ENCODE peak calls at places on chromosomes 6 and 20, in seven cellular contexts. A, J, B, K, Q, S and L are unnamed samples.

GRCh38 chr6:136235233-136235564 is 14.9 kb downstream of the MTFR2 start:
- DNase-seq in A (no peak), J (no peak), B (no peak), K (no peak), Q (no peak), S (peak), L (peak)

GRCh38 chr6:147544420-147544819 is 35.9 kb downstream of the SAMD5 start:
- DNase-seq in A (no peak), J (no peak), B (no peak), K (no peak), Q (no peak), S (no peak), L (no peak)

GRCh38 chr20:33277471-33278441 is 5.3 kb upstream of the BPIFB1 start:
- DNase-seq in A (no peak), J (no peak), B (peak), K (no peak), Q (peak), S (no peak), L (no peak)

GRCh38 chr6:44960898-44961297 is 367.2 kb upstream of the RUNX2 start:
- DNase-seq in A (no peak), J (no peak), B (no peak), K (no peak), Q (no peak), S (peak), L (peak)

GRCh38 chr6:146336200-146336599 is 207.4 kb upstream of the RAB32 start:
- DNase-seq in A (no peak), J (no peak), B (peak), K (no peak), Q (no peak), S (peak), L (no peak)

GRCh38 chr6:37882724-37883413 is 63.3 kb downstream of the ZFAND3 start:
- DNase-seq in A (no peak), J (no peak), B (no peak), K (no peak), Q (no peak), S (peak), L (peak)

GRCh38 chr20:63889241-63890200 is 5.4 kb upstream of the DNAJC5 start:
- DNase-seq in A (no peak), J (no peak), B (no peak), K (no peak), Q (peak), S (peak), L (peak)

GRCh38 chr20:16701296-16701695 is 28.5 kb upstream of the SNRPB2 start:
- DNase-seq in A (no peak), J (peak), B (peak), K (no peak), Q (no peak), S (no peak), L (no peak)

GRCh38 chr6:161882196-161882595 is 608.3 kb upstream of the AGPAT4 start:
- DNase-seq in A (no peak), J (no peak), B (peak), K (no peak), Q (no peak), S (no peak), L (no peak)

GRCh38 chr6:129785756-129786135 is 75.4 kb downstream of the TMEM244 start:
- DNase-seq in A (no peak), J (no peak), B (no peak), K (no peak), Q (no peak), S (no peak), L (no peak)

GRCh38 chr20:35506179-35506578 is 23.3 kb downstream of the C20orf173 start:
- DNase-seq in A (no peak), J (no peak), B (no peak), K (no peak), Q (no peak), S (no peak), L (no peak)

GRCh38 chr6:157893238-157893637 is 70.2 kb downstream of the SNX9 start:
- DNase-seq in A (no peak), J (no peak), B (no peak), K (no peak), Q (no peak), S (no peak), L (no peak)

GRCh38 chr6:62740596-62740995 is 454.6 kb upstream of the KHDRBS2 start:
- DNase-seq in A (no peak), J (no peak), B (no peak), K (no peak), Q (no peak), S (no peak), L (no peak)

GRCh38 chr6:16712931-16713484 is 48.3 kb downstream of the ATXN1 start:
- DNase-seq in A (no peak), J (no peak), B (peak), K (no peak), Q (peak), S (peak), L (peak)

GRCh38 chr6:25295651-25296050 is 16.5 kb downstream of the CARMIL1 start:
- DNase-seq in A (no peak), J (no peak), B (no peak), K (no peak), Q (no peak), S (no peak), L (no peak)

GRCh38 chr6:44071670-44072451 is 55.4 kb downstream of the MRPL14 start:
- DNase-seq in A (no peak), J (no peak), B (no peak), K (no peak), Q (no peak), S (peak), L (peak)

GRCh38 chr20:60630609-60631008 is 621.5 kb upstream of the CDH4 start:
- DNase-seq in A (peak), J (no peak), B (no peak), K (peak), Q (no peak), S (no peak), L (no peak)

GRCh38 chr6:44263357-44264100 is 1.8 kb downstream of the NFKBIE start:
- DNase-seq in A (no peak), J (no peak), B (no peak), K (no peak), Q (no peak), S (peak), L (peak)

GRCh38 chr6:47263268-47263667 is 46.4 kb downstream of the TNFRSF21 start:
- DNase-seq in A (no peak), J (no peak), B (no peak), K (no peak), Q (no peak), S (no peak), L (no peak)

GRCh38 chr6:33428891-33429744 is 9.3 kb downstream of the SYNGAP1 start:
- DNase-seq in A (no peak), J (no peak), B (no peak), K (no peak), Q (no peak), S (no peak), L (no peak)

GRCh38 chr20:20710847-20711315 is 1.6 kb downstream of the RALGAPA2 start:
- DNase-seq in A (no peak), J (no peak), B (no peak), K (no peak), Q (no peak), S (no peak), L (no peak)

GRCh38 chr20:12112089-12112474 is 194.4 kb downstream of the BTBD3 start:
- DNase-seq in A (no peak), J (no peak), B (no peak), K (no peak), Q (no peak), S (no peak), L (no peak)

GRCh38 chr6:13486679-13487121 is 700 bp downstream of the GFOD1 start:
- DNase-seq in A (peak), J (peak), B (peak), K (peak), Q (peak), S (peak), L (peak)

GRCh38 chr6:27867941-27868705 is 44.1 kb downstream of the OR2B2 start:
- DNase-seq in A (peak), J (no peak), B (peak), K (no peak), Q (no peak), S (peak), L (peak)

GRCh38 chr20:53057579-53057978 is 85.4 kb downstream of the TSHZ2 start:
- DNase-seq in A (no peak), J (no peak), B (no peak), K (no peak), Q (no peak), S (no peak), L (no peak)

GRCh38 chr6:87682310-87682709 is 19.7 kb downstream of the AKIRIN2 start:
- DNase-seq in A (no peak), J (no peak), B (no peak), K (no peak), Q (no peak), S (no peak), L (no peak)

GRCh38 chr6:80214436-80215022 is 108.1 kb downstream of the BCKDHB start:
- DNase-seq in A (no peak), J (no peak), B (peak), K (peak), Q (no peak), S (peak), L (peak)

GRCh38 chr6:56913276-56914138 is 41.4 kb upstream of the BEND6 start:
- DNase-seq in A (no peak), J (no peak), B (no peak), K (no peak), Q (no peak), S (no peak), L (peak)

GRCh38 chr6:130076512-130076911 is 58.1 kb downstream of the L3MBTL3 start:
- DNase-seq in A (no peak), J (no peak), B (peak), K (no peak), Q (no peak), S (no peak), L (peak)

GRCh38 chr6:31305674-31306219 is 33.9 kb upstream of the HLA-C start:
- DNase-seq in A (no peak), J (no peak), B (no peak), K (no peak), Q (no peak), S (no peak), L (no peak)

GRCh38 chr6:30876039-30876730 is 8.1 kb upstream of the DDR1 start:
- DNase-seq in A (no peak), J (no peak), B (no peak), K (no peak), Q (no peak), S (peak), L (peak)

GRCh38 chr6:125270380-125270779 is 31.4 kb downstream of the HDDC2 start:
- DNase-seq in A (no peak), J (no peak), B (no peak), K (no peak), Q (no peak), S (no peak), L (no peak)

GRCh38 chr6:15421945-15422733 is 176.3 kb downstream of the JARID2 start:
- DNase-seq in A (no peak), J (no peak), B (no peak), K (no peak), Q (no peak), S (no peak), L (no peak)

GRCh38 chr6:3966426-3966825 is 112.5 kb downstream of the FAM217A start:
- DNase-seq in A (no peak), J (no peak), B (no peak), K (no peak), Q (no peak), S (no peak), L (no peak)

GRCh38 chr20:32560989-32561830 is 23.9 kb downstream of the NOL4L start:
- DNase-seq in A (peak), J (no peak), B (no peak), K (no peak), Q (no peak), S (peak), L (no peak)

GRCh38 chr6:52503853-52504777 is 72.7 kb downstream of the TRAM2 start:
- DNase-seq in A (no peak), J (no peak), B (peak), K (no peak), Q (peak), S (peak), L (peak)

GRCh38 chr6:134316733-134317431 is 1.0 kb downstream of the SGK1 start:
- DNase-seq in A (no peak), J (no peak), B (peak), K (no peak), Q (no peak), S (no peak), L (no peak)

GRCh38 chr6:111113731-111114438 is 26.6 kb downstream of the SLC16A10 start:
- DNase-seq in A (no peak), J (peak), B (no peak), K (no peak), Q (no peak), S (peak), L (peak)

GRCh38 chr6:40640591-40641293 is 53.6 kb upstream of the LRFN2 start:
- DNase-seq in A (no peak), J (no peak), B (no peak), K (no peak), Q (no peak), S (no peak), L (no peak)

DNA sequence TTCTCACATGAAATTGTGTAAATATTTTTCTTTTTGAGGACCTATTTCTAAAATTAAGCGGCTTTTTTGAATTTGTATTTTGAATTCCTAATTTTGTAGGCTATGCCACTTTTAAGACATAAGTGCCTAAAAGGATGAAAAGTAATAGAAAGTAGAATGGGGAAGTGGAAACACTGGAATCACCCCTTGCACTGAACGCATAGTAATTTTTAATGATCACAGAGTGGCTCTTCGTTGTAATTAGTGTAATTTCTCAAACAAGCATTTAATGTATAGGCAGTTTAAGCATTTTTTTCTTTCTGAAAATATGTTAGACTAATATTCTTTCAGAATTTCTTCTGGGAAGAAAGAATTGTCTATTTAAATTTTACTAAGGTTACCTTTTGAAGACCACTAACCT is 73.2 kb downstream of the ARID1B start:
- DNase-seq in A (no peak), J (no peak), B (no peak), K (no peak), Q (no peak), S (no peak), L (no peak)
- H3K18ac ChIP-seq in A (no peak), J (no peak), B (no peak), K (no peak), Q (no peak), S (no peak), L (no peak)

GRCh38 chr6:5102266-5102970 is 17.3 kb downstream of the PPP1R3G start:
- DNase-seq in A (no peak), J (no peak), B (no peak), K (no peak), Q (no peak), S (no peak), L (no peak)
- H3K18ac ChIP-seq in A (no peak), J (no peak), B (no peak), K (no peak), Q (no peak), S (no peak), L (no peak)

GRCh38 chr20:56385130-56385529 is 6.9 kb downstream of the AURKA start:
- DNase-seq in A (no peak), J (no peak), B (no peak), K (no peak), Q (no peak), S (no peak), L (no peak)

GRCh38 chr20:56380375-56380774 is 11.6 kb downstream of the AURKA start:
- DNase-seq in A (no peak), J (no peak), B (no peak), K (no peak), Q (no peak), S (peak), L (peak)

GRCh38 chr20:56382696-56383095 is 9.3 kb downstream of the AURKA start:
- DNase-seq in A (no peak), J (no peak), B (peak), K (no peak), Q (no peak), S (no peak), L (no peak)

GRCh38 chr20:56383334-56383733 is 8.7 kb downstream of the AURKA start:
- DNase-seq in A (no peak), J (no peak), B (no peak), K (no peak), Q (no peak), S (no peak), L (no peak)

GRCh38 chr20:56381501-56381900 is 10.5 kb downstream of the AURKA start:
- DNase-seq in A (no peak), J (no peak), B (no peak), K (no peak), Q (no peak), S (no peak), L (no peak)
- H3K18ac ChIP-seq in A (no peak), J (no peak), B (no peak), K (no peak), Q (no peak), S (no peak), L (no peak)

GRCh38 chr6:163329991-163330390 is 84.5 kb upstream of the QKI start:
- DNase-seq in A (no peak), J (no peak), B (no peak), K (no peak), Q (no peak), S (no peak), L (no peak)
- H3K18ac ChIP-seq in A (no peak), J (no peak), B (no peak), K (no peak), Q (no peak), S (no peak), L (no peak)

DNA sequence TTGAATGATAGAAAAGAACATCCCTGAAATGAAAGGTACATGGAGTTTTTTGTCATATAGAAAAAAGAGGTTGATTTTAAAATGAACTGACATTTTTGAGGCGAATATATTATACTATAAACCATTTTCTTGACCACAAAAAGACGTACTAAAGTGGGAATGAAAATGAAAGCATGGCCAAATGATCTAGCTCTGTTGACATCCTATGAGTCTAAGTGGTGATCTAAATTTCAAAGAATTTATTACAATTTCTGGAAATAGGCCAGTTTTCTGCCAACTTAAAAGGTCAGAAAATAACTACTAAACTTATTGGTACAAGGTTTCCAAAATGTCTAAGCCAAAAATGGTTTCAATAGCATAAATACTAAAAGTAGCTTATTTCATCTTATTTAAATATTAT is 536.8 kb downstream of the EYS start:
- DNase-seq in A (no peak), J (no peak), B (no peak), K (no peak), Q (no peak), S (peak), L (peak)
- H3K18ac ChIP-seq in A (no peak), J (no peak), B (no peak), K (no peak), Q (no peak), S (no peak), L (no peak)

GRCh38 chr6:167954151-167954550 is 43.3 kb upstream of the KIF25 start:
- DNase-seq in A (no peak), J (no peak), B (no peak), K (no peak), Q (peak), S (no peak), L (no peak)
- H3K18ac ChIP-seq in A (no peak), J (no peak), B (no peak), K (no peak), Q (no peak), S (no peak), L (no peak)